ENCODE peak calls at places on chromosomes 5 and 9, in four cellular contexts. Z is endothelial cell, Y is fibroblast of pulmonary artery, T is epithelial cell of esophagus. V is an unnamed sample.

GRCh38 chr5:33807771-33808170 is 84.0 kb downstream of the ADAMTS12 start:
- DNase-seq in T (no peak), Y (peak), Z (no peak), V (no peak)

GRCh38 chr5:137040641-137041340 is 458.3 kb downstream of the SPOCK1 start:
- DNase-seq in T (no peak), Y (no peak), Z (no peak), V (no peak)

GRCh38 chr9:93965830-93966577 is 10.8 kb upstream of the BARX1 start:
- DNase-seq in Z (no peak), Y (no peak), T (peak), V (no peak)

GRCh38 chr5:62790348-62790747 is 211.7 kb downstream of the LRRC70 start:
- DNase-seq in T (peak), Y (peak), Z (no peak), V (no peak)

GRCh38 chr9:136232964-136233363 is 12.6 kb downstream of the QSOX2 start:
- DNase-seq in Y (no peak), T (no peak), Z (no peak), V (no peak)

GRCh38 chr5:11511878-11512277 is 392.4 kb downstream of the CTNND2 start:
- DNase-seq in Z (no peak), T (no peak), Y (no peak), V (no peak)

GRCh38 chr5:138969323-138970013 is 94.3 kb upstream of the LRRTM2 start:
- DNase-seq in T (no peak), Y (no peak), Z (no peak), V (no peak)

GRCh38 chr9:121895836-121896544 is 197.1 kb downstream of the TTLL11 start:
- DNase-seq in T (peak), Z (no peak), Y (peak), V (no peak)

GRCh38 chr9:133505186-133505830 is 19.5 kb downstream of the MYMK start:
- DNase-seq in T (no peak), Z (no peak), Y (no peak), V (no peak)

GRCh38 chr5:139658928-139659667 is 10.9 kb downstream of the CXXC5 start:
- DNase-seq in T (peak), Z (peak), Y (peak), V (no peak)

GRCh38 chr5:89008291-89008690 is 125.3 kb upstream of the MEF2C start:
- DNase-seq in Z (no peak), Y (no peak), T (no peak), V (no peak)

GRCh38 chr5:89005990-89006389 is 123.0 kb upstream of the MEF2C start:
- DNase-seq in T (no peak), Z (no peak), Y (no peak), V (no peak)

GRCh38 chr5:89004379-89004778 is 121.4 kb upstream of the MEF2C start:
- DNase-seq in T (no peak), Y (no peak), Z (no peak), V (no peak)

GRCh38 chr5:88999853-89000252 is 116.9 kb upstream of the MEF2C start:
- DNase-seq in Y (no peak), T (no peak), Z (no peak), V (no peak)

DNA sequence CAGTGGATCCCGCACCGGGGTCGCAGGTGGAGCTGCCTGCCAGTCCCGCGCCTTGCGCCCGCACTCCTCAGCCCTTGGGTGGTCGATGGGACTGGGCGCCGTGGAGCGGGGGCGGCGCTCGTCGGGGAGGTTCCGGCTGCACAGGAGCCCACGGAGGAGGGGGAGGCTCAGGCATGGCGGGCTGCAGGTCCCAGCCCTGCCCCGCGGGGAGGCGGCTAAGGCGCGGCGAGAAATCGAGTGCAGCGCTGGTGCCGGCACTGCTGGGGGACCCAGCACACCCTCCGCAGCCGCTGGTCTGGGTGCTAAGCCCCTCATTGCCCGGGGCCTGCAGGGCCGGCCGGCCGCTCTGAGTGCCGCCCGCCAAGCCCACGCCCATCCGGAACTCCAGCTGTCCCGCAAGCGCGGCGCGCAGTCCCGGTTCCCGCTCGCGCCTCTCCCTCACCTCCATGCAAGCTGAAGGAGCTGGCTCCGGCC is 120.6 kb upstream of the MEF2C start:
- DNase-seq in T (no peak), Y (no peak), Z (no peak), V (no peak)
- TF ChIP-seq CTCF in T (no peak), Y (no peak), Z (no peak), V (no peak)

GRCh38 chr5:167576126-167576525 is 715.3 kb upstream of the WWC1 start:
- DNase-seq in T (no peak), Z (no peak), Y (no peak), V (no peak)
- TF ChIP-seq CTCF in T (no peak), Z (no peak), Y (no peak), V (peak)

DNA sequence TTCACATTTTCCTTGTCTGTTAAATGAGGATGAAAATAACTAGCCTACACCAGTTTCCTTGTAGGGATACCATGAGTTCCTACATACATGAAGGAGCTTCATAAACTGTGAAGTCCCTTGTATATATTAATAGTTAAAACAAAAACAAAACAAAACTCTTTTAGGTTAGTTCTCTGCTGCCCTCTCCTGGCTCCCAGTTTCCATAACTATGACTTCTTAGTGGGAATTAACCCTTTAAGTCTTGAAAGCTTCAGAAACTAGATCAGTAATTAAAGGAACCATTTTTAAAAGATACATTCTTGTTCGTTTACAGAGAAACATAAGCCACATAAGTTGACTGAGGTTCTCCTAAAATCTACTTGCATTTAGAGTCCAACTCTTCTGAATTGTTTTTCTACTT is 500.0 kb upstream of the C9orf72 start:
- DNase-seq in Z (peak), T (peak), Y (peak), V (no peak)
- TF ChIP-seq CTCF in Z (peak), T (peak), Y (peak), V (peak)

GRCh38 chr9:127365461-127365860 is 31.5 kb upstream of the SLC2A8 start:
- DNase-seq in Y (no peak), Z (no peak), T (no peak), V (no peak)
- TF ChIP-seq CTCF in Y (no peak), Z (no peak), T (no peak), V (no peak)

GRCh38 chr5:154541553-154541952 is 63.5 kb upstream of the HAND1 start:
- DNase-seq in T (no peak), Y (no peak), Z (no peak), V (no peak)
- TF ChIP-seq CTCF in T (no peak), Y (no peak), Z (peak), V (no peak)

V was measured in type B pancreatic cell.